ENCODE peak calls at places on chromosomes 11 and 22, in ten cellular contexts. One of them, this sample, is unnamed.

GRCh38 chr11:353315-353857 is 15.9 kb upstream of the B4GALNT4 start:
- DNase-seq in CD8-positive, alpha-beta memory T cell: no peak
- DNase-seq in mesenchymal stem cell: peak; percentile 54
- DNase-seq in ovary: peak; percentile 92
- DNase-seq in neuronal stem cell: no peak
- DNase-seq in heart left ventricle: peak; percentile 88
- DNase-seq in Caco-2: no peak
- DNase-seq in right lobe of liver: peak; percentile 94
- DNase-seq in mesendoderm: peak; percentile 57
- DNase-seq in upper lobe of right lung: peak; percentile 80
- DNase-seq in this sample: peak; percentile 73

GRCh38 chr22:50001388-50002231 is 11.0 kb downstream of the IL17REL start:
- DNase-seq in CD8-positive, alpha-beta memory T cell: no peak
- DNase-seq in mesenchymal stem cell: no peak
- DNase-seq in ovary: no peak
- DNase-seq in neuronal stem cell: no peak
- DNase-seq in heart left ventricle: no peak
- DNase-seq in Caco-2: no peak
- DNase-seq in right lobe of liver: no peak
- DNase-seq in mesendoderm: no peak
- DNase-seq in upper lobe of right lung: peak; percentile 54
- DNase-seq in this sample: peak; percentile 37

GRCh38 chr11:35215945-35216344 is 77.0 kb downstream of the CD44 start:
- DNase-seq in CD8-positive, alpha-beta memory T cell: no peak
- DNase-seq in mesenchymal stem cell: no peak
- DNase-seq in ovary: no peak
- DNase-seq in neuronal stem cell: no peak
- DNase-seq in heart left ventricle: no peak
- DNase-seq in Caco-2: no peak
- DNase-seq in right lobe of liver: no peak
- DNase-seq in mesendoderm: no peak
- DNase-seq in upper lobe of right lung: no peak
- DNase-seq in this sample: no peak

GRCh38 chr11:102109896-102110760 is at the start of gene YAP1:
- DNase-seq in CD8-positive, alpha-beta memory T cell: peak; percentile 70
- DNase-seq in mesenchymal stem cell: peak; percentile 96
- DNase-seq in ovary: peak; percentile 90
- DNase-seq in neuronal stem cell: peak; percentile 94
- DNase-seq in heart left ventricle: peak; percentile 93
- DNase-seq in Caco-2: peak; percentile 99
- DNase-seq in right lobe of liver: peak; percentile 85
- DNase-seq in mesendoderm: peak; percentile 98
- DNase-seq in upper lobe of right lung: peak; percentile 95
- DNase-seq in this sample: peak; percentile 90

GRCh38 chr22:17754233-17754925 is 19.9 kb downstream of the BID start:
- DNase-seq in CD8-positive, alpha-beta memory T cell: peak; percentile 62
- DNase-seq in mesenchymal stem cell: no peak
- DNase-seq in ovary: no peak
- DNase-seq in neuronal stem cell: no peak
- DNase-seq in heart left ventricle: no peak
- DNase-seq in Caco-2: no peak
- DNase-seq in right lobe of liver: peak; percentile 39
- DNase-seq in mesendoderm: peak; percentile 52
- DNase-seq in upper lobe of right lung: no peak
- DNase-seq in this sample: no peak

GRCh38 chr22:30830907-30831306 is 136.2 kb downstream of the OSBP2 start:
- DNase-seq in CD8-positive, alpha-beta memory T cell: no peak
- DNase-seq in mesenchymal stem cell: no peak
- DNase-seq in ovary: no peak
- DNase-seq in neuronal stem cell: no peak
- DNase-seq in heart left ventricle: no peak
- DNase-seq in Caco-2: no peak
- DNase-seq in right lobe of liver: no peak
- DNase-seq in mesendoderm: peak; percentile 30
- DNase-seq in upper lobe of right lung: no peak
- DNase-seq in this sample: no peak

GRCh38 chr11:46738887-46739286 is 19.9 kb downstream of the F2 start:
- DNase-seq in CD8-positive, alpha-beta memory T cell: no peak
- DNase-seq in mesenchymal stem cell: no peak
- DNase-seq in ovary: no peak
- DNase-seq in neuronal stem cell: no peak
- DNase-seq in heart left ventricle: no peak
- DNase-seq in Caco-2: no peak
- DNase-seq in right lobe of liver: no peak
- DNase-seq in mesendoderm: no peak
- DNase-seq in upper lobe of right lung: no peak
- DNase-seq in this sample: no peak

GRCh38 chr11:17257200-17257599 is 19.3 kb upstream of the NUCB2 start:
- DNase-seq in CD8-positive, alpha-beta memory T cell: no peak
- DNase-seq in mesenchymal stem cell: peak; percentile 17
- DNase-seq in ovary: no peak
- DNase-seq in neuronal stem cell: no peak
- DNase-seq in heart left ventricle: no peak
- DNase-seq in Caco-2: no peak
- DNase-seq in right lobe of liver: no peak
- DNase-seq in mesendoderm: no peak
- DNase-seq in upper lobe of right lung: no peak
- DNase-seq in this sample: no peak

GRCh38 chr22:40922484-40923303 is 28.5 kb upstream of the RBX1 start:
- DNase-seq in CD8-positive, alpha-beta memory T cell: no peak
- DNase-seq in mesenchymal stem cell: peak; percentile 74
- DNase-seq in ovary: no peak
- DNase-seq in neuronal stem cell: peak; percentile 42
- DNase-seq in heart left ventricle: no peak
- DNase-seq in Caco-2: peak; percentile 56
- DNase-seq in right lobe of liver: no peak
- DNase-seq in mesendoderm: peak; percentile 43
- DNase-seq in upper lobe of right lung: no peak
- DNase-seq in this sample: no peak

GRCh38 chr11:108654994-108655631 is 9.8 kb upstream of the DDX10 start:
- DNase-seq in CD8-positive, alpha-beta memory T cell: no peak
- DNase-seq in mesenchymal stem cell: peak; percentile 66
- DNase-seq in ovary: peak; percentile 40
- DNase-seq in neuronal stem cell: no peak
- DNase-seq in heart left ventricle: no peak
- DNase-seq in Caco-2: peak; percentile 74
- DNase-seq in right lobe of liver: no peak
- DNase-seq in mesendoderm: peak; percentile 56
- DNase-seq in upper lobe of right lung: no peak
- DNase-seq in this sample: no peak

GRCh38 chr11:86668929-86669328 is 3.5 kb downstream of the ME3 start:
- DNase-seq in CD8-positive, alpha-beta memory T cell: no peak
- DNase-seq in mesenchymal stem cell: no peak
- DNase-seq in ovary: no peak
- DNase-seq in neuronal stem cell: no peak
- DNase-seq in heart left ventricle: no peak
- DNase-seq in Caco-2: no peak
- DNase-seq in right lobe of liver: no peak
- DNase-seq in mesendoderm: peak; percentile 6
- DNase-seq in upper lobe of right lung: no peak
- DNase-seq in this sample: no peak

GRCh38 chr11:133951484-133952198 is 5.1 kb downstream of the IGSF9B start:
- DNase-seq in CD8-positive, alpha-beta memory T cell: no peak
- DNase-seq in mesenchymal stem cell: no peak
- DNase-seq in ovary: no peak
- DNase-seq in neuronal stem cell: no peak
- DNase-seq in heart left ventricle: peak; percentile 61
- DNase-seq in Caco-2: no peak
- DNase-seq in right lobe of liver: no peak
- DNase-seq in mesendoderm: peak; percentile 72
- DNase-seq in upper lobe of right lung: no peak
- DNase-seq in this sample: no peak

GRCh38 chr11:100816823-100817222 is 129.7 kb downstream of the ARHGAP42 start:
- DNase-seq in CD8-positive, alpha-beta memory T cell: no peak
- DNase-seq in mesenchymal stem cell: no peak
- DNase-seq in ovary: no peak
- DNase-seq in neuronal stem cell: no peak
- DNase-seq in heart left ventricle: no peak
- DNase-seq in Caco-2: no peak
- DNase-seq in right lobe of liver: no peak
- DNase-seq in mesendoderm: peak; percentile 32
- DNase-seq in upper lobe of right lung: no peak
- DNase-seq in this sample: no peak

GRCh38 chr11:126879516-126879915 is 121.1 kb downstream of the KIRREL3 start:
- DNase-seq in CD8-positive, alpha-beta memory T cell: no peak
- DNase-seq in mesenchymal stem cell: no peak
- DNase-seq in ovary: no peak
- DNase-seq in neuronal stem cell: no peak
- DNase-seq in heart left ventricle: no peak
- DNase-seq in Caco-2: no peak
- DNase-seq in right lobe of liver: no peak
- DNase-seq in mesendoderm: no peak
- DNase-seq in upper lobe of right lung: no peak
- DNase-seq in this sample: no peak

GRCh38 chr22:40043086-40043485 is 48.3 kb downstream of the FAM83F start:
- DNase-seq in CD8-positive, alpha-beta memory T cell: no peak
- DNase-seq in mesenchymal stem cell: no peak
- DNase-seq in ovary: peak; percentile 64
- DNase-seq in neuronal stem cell: no peak
- DNase-seq in heart left ventricle: no peak
- DNase-seq in Caco-2: no peak
- DNase-seq in right lobe of liver: peak; percentile 38
- DNase-seq in mesendoderm: no peak
- DNase-seq in upper lobe of right lung: no peak
- DNase-seq in this sample: no peak

GRCh38 chr11:62726156-62727006 is 876 bp downstream of the HNRNPUL2 start:
- DNase-seq in CD8-positive, alpha-beta memory T cell: no peak
- DNase-seq in mesenchymal stem cell: no peak
- DNase-seq in ovary: peak; percentile 28
- DNase-seq in neuronal stem cell: no peak
- DNase-seq in heart left ventricle: no peak
- DNase-seq in Caco-2: no peak
- DNase-seq in right lobe of liver: peak; percentile 50
- DNase-seq in mesendoderm: peak; percentile 16
- DNase-seq in upper lobe of right lung: no peak
- DNase-seq in this sample: no peak

GRCh38 chr11:62233730-62234129 is 8.3 kb upstream of the SCGB1D2 start:
- DNase-seq in CD8-positive, alpha-beta memory T cell: no peak
- DNase-seq in mesenchymal stem cell: no peak
- DNase-seq in ovary: no peak
- DNase-seq in neuronal stem cell: no peak
- DNase-seq in heart left ventricle: no peak
- DNase-seq in Caco-2: no peak
- DNase-seq in right lobe of liver: no peak
- DNase-seq in mesendoderm: no peak
- DNase-seq in upper lobe of right lung: no peak
- DNase-seq in this sample: no peak

GRCh38 chr11:128535468-128536457 is 51.6 kb downstream of the ETS1 start:
- DNase-seq in CD8-positive, alpha-beta memory T cell: no peak
- DNase-seq in mesenchymal stem cell: no peak
- DNase-seq in ovary: no peak
- DNase-seq in neuronal stem cell: no peak
- DNase-seq in heart left ventricle: no peak
- DNase-seq in Caco-2: no peak
- DNase-seq in right lobe of liver: no peak
- DNase-seq in mesendoderm: no peak
- DNase-seq in upper lobe of right lung: no peak
- DNase-seq in this sample: no peak

GRCh38 chr11:112460141-112460540 is 199.5 kb upstream of the PLET1 start:
- DNase-seq in CD8-positive, alpha-beta memory T cell: no peak
- DNase-seq in mesenchymal stem cell: no peak
- DNase-seq in ovary: no peak
- DNase-seq in neuronal stem cell: no peak
- DNase-seq in heart left ventricle: no peak
- DNase-seq in Caco-2: no peak
- DNase-seq in right lobe of liver: no peak
- DNase-seq in mesendoderm: no peak
- DNase-seq in upper lobe of right lung: no peak
- DNase-seq in this sample: no peak

GRCh38 chr11:63888170-63889086 is 28.5 kb downstream of the RCOR2 start:
- DNase-seq in CD8-positive, alpha-beta memory T cell: peak; percentile 81
- DNase-seq in mesenchymal stem cell: peak; percentile 76
- DNase-seq in ovary: peak; percentile 70
- DNase-seq in neuronal stem cell: no peak
- DNase-seq in heart left ventricle: peak; percentile 75
- DNase-seq in Caco-2: peak; percentile 87
- DNase-seq in right lobe of liver: peak; percentile 76
- DNase-seq in mesendoderm: peak; percentile 90
- DNase-seq in upper lobe of right lung: peak; percentile 90
- DNase-seq in this sample: peak; percentile 87

GRCh38 chr11:56841210-56841810 is 92.8 kb upstream of the OR9G4 start:
- DNase-seq in CD8-positive, alpha-beta memory T cell: no peak
- DNase-seq in mesenchymal stem cell: peak; percentile 47
- DNase-seq in ovary: peak; percentile 37
- DNase-seq in neuronal stem cell: peak; percentile 62
- DNase-seq in heart left ventricle: no peak
- DNase-seq in Caco-2: peak; percentile 60
- DNase-seq in right lobe of liver: no peak
- DNase-seq in mesendoderm: peak; percentile 68
- DNase-seq in upper lobe of right lung: no peak
- DNase-seq in this sample: no peak

GRCh38 chr11:116851631-116852030 is 14.2 kb upstream of the APOA1 start:
- DNase-seq in CD8-positive, alpha-beta memory T cell: peak; percentile 80
- DNase-seq in mesenchymal stem cell: no peak
- DNase-seq in ovary: no peak
- DNase-seq in neuronal stem cell: no peak
- DNase-seq in heart left ventricle: no peak
- DNase-seq in Caco-2: no peak
- DNase-seq in right lobe of liver: no peak
- DNase-seq in mesendoderm: no peak
- DNase-seq in upper lobe of right lung: no peak
- DNase-seq in this sample: peak; percentile 65
- H3K4me3 ChIP-seq in CD8-positive, alpha-beta memory T cell: peak overlapping the region; percentile 36
- H3K4me3 ChIP-seq in mesenchymal stem cell: no peak overlapping the region
- H3K4me3 ChIP-seq in ovary: no peak overlapping the region
- H3K4me3 ChIP-seq in neuronal stem cell: no peak overlapping the region
- H3K4me3 ChIP-seq in heart left ventricle: no peak overlapping the region
- H3K4me3 ChIP-seq in Caco-2: no peak overlapping the region
- H3K4me3 ChIP-seq in right lobe of liver: no peak overlapping the region
- H3K4me3 ChIP-seq in mesendoderm: no peak overlapping the region
- H3K4me3 ChIP-seq in upper lobe of right lung: no peak overlapping the region
- H3K4me3 ChIP-seq in this sample: no peak overlapping the region

GRCh38 chr11:2561283-2562180 is 116.7 kb downstream of the KCNQ1 start:
- DNase-seq in CD8-positive, alpha-beta memory T cell: peak; percentile 43
- DNase-seq in mesenchymal stem cell: no peak
- DNase-seq in ovary: peak; percentile 13
- DNase-seq in neuronal stem cell: no peak
- DNase-seq in heart left ventricle: peak; percentile 64
- DNase-seq in Caco-2: no peak
- DNase-seq in right lobe of liver: peak; percentile 31
- DNase-seq in mesendoderm: no peak
- DNase-seq in upper lobe of right lung: peak; percentile 61
- DNase-seq in this sample: peak; percentile 55
- H3K4me1 ChIP-seq in CD8-positive, alpha-beta memory T cell: no peaks in the 10 kb centered on the region
- H3K4me1 ChIP-seq in mesenchymal stem cell: no peaks in the 10 kb centered on the region
- H3K4me1 ChIP-seq in ovary: no peaks in the 10 kb centered on the region
- H3K4me1 ChIP-seq in neuronal stem cell: no peaks in the 10 kb centered on the region
- H3K4me1 ChIP-seq in heart left ventricle: no peaks in the 10 kb centered on the region
- H3K4me1 ChIP-seq in Caco-2: peaks cover 44% of the 10 kb centered on the region
- H3K4me1 ChIP-seq in right lobe of liver: no peaks in the 10 kb centered on the region
- H3K4me1 ChIP-seq in mesendoderm: no peaks in the 10 kb centered on the region
- H3K4me1 ChIP-seq in upper lobe of right lung: no peaks in the 10 kb centered on the region
- H3K4me1 ChIP-seq in this sample: no peaks in the 10 kb centered on the region

GRCh38 chr22:36144886-36145541 is 15.5 kb downstream of the APOL3 start:
- DNase-seq in CD8-positive, alpha-beta memory T cell: no peak
- DNase-seq in mesenchymal stem cell: peak; percentile 81
- DNase-seq in ovary: peak; percentile 69
- DNase-seq in neuronal stem cell: peak; percentile 42
- DNase-seq in heart left ventricle: no peak
- DNase-seq in Caco-2: peak; percentile 70
- DNase-seq in right lobe of liver: peak; percentile 44
- DNase-seq in mesendoderm: peak; percentile 90
- DNase-seq in upper lobe of right lung: no peak
- DNase-seq in this sample: peak; percentile 64
- H3K4me3 ChIP-seq in CD8-positive, alpha-beta memory T cell: no peak overlapping the region
- H3K4me3 ChIP-seq in mesenchymal stem cell: no peak overlapping the region
- H3K4me3 ChIP-seq in ovary: no peak overlapping the region
- H3K4me3 ChIP-seq in neuronal stem cell: no peak overlapping the region
- H3K4me3 ChIP-seq in heart left ventricle: no peak overlapping the region
- H3K4me3 ChIP-seq in Caco-2: no peak overlapping the region
- H3K4me3 ChIP-seq in right lobe of liver: no peak overlapping the region
- H3K4me3 ChIP-seq in mesendoderm: no peak overlapping the region
- H3K4me3 ChIP-seq in upper lobe of right lung: no peak overlapping the region
- H3K4me3 ChIP-seq in this sample: no peak overlapping the region

GRCh38 chr22:48071828-48072227 is 1309.4 kb downstream of the TBC1D22A start:
- DNase-seq in CD8-positive, alpha-beta memory T cell: no peak
- DNase-seq in mesenchymal stem cell: no peak
- DNase-seq in ovary: no peak
- DNase-seq in neuronal stem cell: no peak
- DNase-seq in heart left ventricle: no peak
- DNase-seq in Caco-2: no peak
- DNase-seq in right lobe of liver: no peak
- DNase-seq in mesendoderm: no peak
- DNase-seq in upper lobe of right lung: no peak
- DNase-seq in this sample: no peak
- H3K4me1 ChIP-seq in CD8-positive, alpha-beta memory T cell: no peaks in the 10 kb centered on the region
- H3K4me1 ChIP-seq in mesenchymal stem cell: no peaks in the 10 kb centered on the region
- H3K4me1 ChIP-seq in ovary: no peaks in the 10 kb centered on the region
- H3K4me1 ChIP-seq in neuronal stem cell: peaks cover 8% of the 10 kb centered on the region
- H3K4me1 ChIP-seq in heart left ventricle: no peaks in the 10 kb centered on the region
- H3K4me1 ChIP-seq in Caco-2: no peaks in the 10 kb centered on the region
- H3K4me1 ChIP-seq in right lobe of liver: no peaks in the 10 kb centered on the region
- H3K4me1 ChIP-seq in mesendoderm: no peaks in the 10 kb centered on the region
- H3K4me1 ChIP-seq in upper lobe of right lung: no peaks in the 10 kb centered on the region
- H3K4me1 ChIP-seq in this sample: no peaks in the 10 kb centered on the region

This sample was measured in lower lobe of right lung.